ENCODE peak calls at places on chromosomes 16 and 17, in six cellular contexts. One of them, this sample, is unnamed.

GRCh38 chr17:48333034-48333491 is 97.0 kb downstream of the SKAP1 start:
- DNase-seq in HCT116: no peak
- DNase-seq in H1: no peak
- DNase-seq in GM12878: no peak
- DNase-seq in K562: no peak
- DNase-seq in HepG2: no peak
- DNase-seq in this sample: no peak

GRCh38 chr16:1509307-1510221 is 16.4 kb downstream of the TELO2 start:
- DNase-seq in HCT116: no peak
- DNase-seq in H1: no peak
- DNase-seq in GM12878: no peak
- DNase-seq in K562: no peak
- DNase-seq in HepG2: no peak
- DNase-seq in this sample: no peak

GRCh38 chr17:179721-180379 is 1.6 kb downstream of the DOC2B start:
- DNase-seq in HCT116: no peak
- DNase-seq in H1: no peak
- DNase-seq in GM12878: no peak
- DNase-seq in K562: no peak
- DNase-seq in HepG2: no peak
- DNase-seq in this sample: no peak

GRCh38 chr16:64365448-64365858 is 756.4 kb downstream of the CDH11 start:
- DNase-seq in HCT116: no peak
- DNase-seq in H1: no peak
- DNase-seq in GM12878: no peak
- DNase-seq in K562: no peak
- DNase-seq in HepG2: no peak
- DNase-seq in this sample: no peak

GRCh38 chr17:6589266-6589946 is 33.1 kb upstream of the PITPNM3 start:
- DNase-seq in HCT116: no peak
- DNase-seq in H1: no peak
- DNase-seq in GM12878: no peak
- DNase-seq in K562: no peak
- DNase-seq in HepG2: no peak
- DNase-seq in this sample: no peak

GRCh38 chr16:67248401-67249177 is at the start of gene SLC9A5:
- DNase-seq in HCT116: no peak
- DNase-seq in H1: no peak
- DNase-seq in GM12878: no peak
- DNase-seq in K562: peak
- DNase-seq in HepG2: no peak
- DNase-seq in this sample: no peak

GRCh38 chr17:83099570-83100181 is 20.3 kb downstream of the METRNL start:
- DNase-seq in HCT116: no peak
- DNase-seq in H1: no peak
- DNase-seq in GM12878: no peak
- DNase-seq in K562: no peak
- DNase-seq in HepG2: no peak
- DNase-seq in this sample: no peak

GRCh38 chr17:4087911-4088693 is 54.7 kb downstream of the ZZEF1 start:
- DNase-seq in HCT116: no peak
- DNase-seq in H1: no peak
- DNase-seq in GM12878: no peak
- DNase-seq in K562: no peak
- DNase-seq in HepG2: no peak
- DNase-seq in this sample: no peak

GRCh38 chr17:54891176-54891821 is 9.4 kb upstream of the TOM1L1 start:
- DNase-seq in HCT116: peak
- DNase-seq in H1: no peak
- DNase-seq in GM12878: no peak
- DNase-seq in K562: peak
- DNase-seq in HepG2: peak
- DNase-seq in this sample: no peak

GRCh38 chr16:23485257-23485614 is 25.1 kb downstream of the GGA2 start:
- DNase-seq in HCT116: no peak
- DNase-seq in H1: no peak
- DNase-seq in GM12878: no peak
- DNase-seq in K562: no peak
- DNase-seq in HepG2: no peak
- DNase-seq in this sample: no peak

GRCh38 chr17:22718689-22719088 is 1026.4 kb downstream of the KCNJ18 start:
- DNase-seq in HCT116: no peak
- DNase-seq in H1: no peak
- DNase-seq in GM12878: no peak
- DNase-seq in K562: no peak
- DNase-seq in HepG2: no peak
- DNase-seq in this sample: no peak

GRCh38 chr17:31753011-31753410 is 106.0 kb downstream of the COPRS start:
- DNase-seq in HCT116: no peak
- DNase-seq in H1: no peak
- DNase-seq in GM12878: no peak
- DNase-seq in K562: no peak
- DNase-seq in HepG2: peak
- DNase-seq in this sample: no peak

GRCh38 chr17:17732444-17732843 is 51.2 kb downstream of the RAI1 start:
- DNase-seq in HCT116: no peak
- DNase-seq in H1: no peak
- DNase-seq in GM12878: no peak
- DNase-seq in K562: no peak
- DNase-seq in HepG2: no peak
- DNase-seq in this sample: no peak

GRCh38 chr17:17730250-17730935 is 49.1 kb downstream of the RAI1 start:
- DNase-seq in HCT116: no peak
- DNase-seq in H1: no peak
- DNase-seq in GM12878: no peak
- DNase-seq in K562: no peak
- DNase-seq in HepG2: no peak
- DNase-seq in this sample: no peak

GRCh38 chr17:17727111-17727659 is 45.9 kb downstream of the RAI1 start:
- DNase-seq in HCT116: no peak
- DNase-seq in H1: no peak
- DNase-seq in GM12878: no peak
- DNase-seq in K562: no peak
- DNase-seq in HepG2: no peak
- DNase-seq in this sample: no peak

GRCh38 chr17:17728550-17729251 is 47.4 kb downstream of the RAI1 start:
- DNase-seq in HCT116: peak
- DNase-seq in H1: no peak
- DNase-seq in GM12878: no peak
- DNase-seq in K562: no peak
- DNase-seq in HepG2: no peak
- DNase-seq in this sample: no peak

GRCh38 chr17:17729620-17730249 is 48.5 kb downstream of the RAI1 start:
- DNase-seq in HCT116: peak
- DNase-seq in H1: no peak
- DNase-seq in GM12878: no peak
- DNase-seq in K562: peak
- DNase-seq in HepG2: peak
- DNase-seq in this sample: no peak
- TF ChIP-seq ZNF274 in HCT116: no peak
- TF ChIP-seq ZNF274 in H1: no peak
- TF ChIP-seq ZNF274 in GM12878: no peak
- TF ChIP-seq ZNF274 in K562: no peak
- TF ChIP-seq ZNF274 in HepG2: no peak
- TF ChIP-seq ZNF274 in this sample: no peak

DNA sequence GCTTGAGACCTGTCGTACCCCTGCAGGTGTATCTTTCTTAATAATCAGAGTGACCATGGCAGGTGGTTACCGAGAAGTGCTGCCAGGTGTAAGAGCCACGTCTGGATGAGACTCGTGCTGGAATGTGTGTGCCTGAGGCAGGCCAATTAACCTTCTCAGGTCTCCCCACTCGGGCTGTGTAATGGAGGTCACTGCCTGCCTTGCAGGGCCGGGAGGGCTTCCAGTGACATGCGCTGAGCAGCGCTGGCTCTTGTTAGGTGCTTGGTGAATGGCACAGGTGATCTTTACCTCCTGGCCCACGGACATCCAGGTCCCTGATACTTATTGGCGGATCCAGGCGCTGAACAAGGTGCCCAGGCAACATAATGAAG is 4.6 kb upstream of the GSE1 start:
- DNase-seq in HCT116: no peak
- DNase-seq in H1: no peak
- DNase-seq in GM12878: no peak
- DNase-seq in K562: no peak
- DNase-seq in HepG2: no peak
- DNase-seq in this sample: no peak
- H3K9ac ChIP-seq in HCT116: no peak
- H3K9ac ChIP-seq in H1: no peak
- H3K9ac ChIP-seq in GM12878: no peak
- H3K9ac ChIP-seq in K562: no peak
- H3K9ac ChIP-seq in HepG2: no peak
- H3K9ac ChIP-seq in this sample: no peak

GRCh38 chr17:75261336-75262111 is at the start of the genes GGA3 and MRPS7:
- DNase-seq in HCT116: peak
- DNase-seq in H1: no peak
- DNase-seq in GM12878: peak
- DNase-seq in K562: peak
- DNase-seq in HepG2: peak
- DNase-seq in this sample: no peak

GRCh38 chr17:75262112-75262606 is 480 bp downstream of the MRPS7 start:
- DNase-seq in HCT116: no peak
- DNase-seq in H1: no peak
- DNase-seq in GM12878: no peak
- DNase-seq in K562: no peak
- DNase-seq in HepG2: peak
- DNase-seq in this sample: no peak

GRCh38 chr17:75265614-75266314 is 4.1 kb downstream of the MRPS7 start:
- DNase-seq in HCT116: no peak
- DNase-seq in H1: no peak
- DNase-seq in GM12878: no peak
- DNase-seq in K562: no peak
- DNase-seq in HepG2: no peak
- DNase-seq in this sample: no peak

GRCh38 chr17:75263051-75263450 is 1.4 kb downstream of the MRPS7 start:
- DNase-seq in HCT116: no peak
- DNase-seq in H1: no peak
- DNase-seq in GM12878: no peak
- DNase-seq in K562: no peak
- DNase-seq in HepG2: no peak
- DNase-seq in this sample: no peak

DNA sequence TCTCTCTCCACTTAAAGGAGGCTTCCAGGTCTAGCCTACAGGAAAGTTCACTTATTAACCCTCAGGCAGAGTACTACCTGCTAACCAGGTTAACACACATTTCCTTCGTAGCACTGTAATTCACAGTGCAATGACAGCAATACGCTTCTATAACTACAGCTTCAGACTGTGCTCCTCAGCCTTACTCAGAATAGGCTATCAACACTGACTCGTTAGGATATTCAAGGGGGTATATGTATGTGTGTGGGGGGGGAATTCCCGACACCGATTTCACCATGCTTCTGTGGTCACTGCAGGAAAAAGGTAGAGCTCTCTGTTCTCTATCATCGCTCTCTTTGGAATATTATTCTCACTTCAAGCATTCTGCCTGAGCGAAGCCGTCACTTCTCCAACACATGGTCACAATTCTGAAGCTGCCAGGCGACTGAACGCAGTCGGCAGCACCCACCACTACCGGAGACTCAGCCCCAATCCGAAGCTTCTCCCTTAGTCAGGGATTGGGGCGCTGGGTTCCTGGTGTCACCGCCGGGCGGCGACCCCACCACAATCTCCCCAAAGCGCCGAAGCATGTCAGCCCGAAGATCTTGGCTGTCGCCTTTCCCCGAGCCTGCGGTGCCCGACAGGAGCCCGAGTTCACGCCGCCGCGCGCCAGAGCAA is 599 bp downstream of the GGA3 start:
- DNase-seq in HCT116: no peak
- DNase-seq in H1: no peak
- DNase-seq in GM12878: no peak
- DNase-seq in K562: no peak
- DNase-seq in HepG2: no peak
- DNase-seq in this sample: no peak
- TF ChIP-seq ZNF274 in HCT116: no peak
- TF ChIP-seq ZNF274 in H1: no peak
- TF ChIP-seq ZNF274 in GM12878: no peak
- TF ChIP-seq ZNF274 in K562: no peak
- TF ChIP-seq ZNF274 in HepG2: no peak
- TF ChIP-seq ZNF274 in this sample: no peak

GRCh38 chr16:8854298-8854948 is 14.4 kb downstream of the CARHSP1 start:
- DNase-seq in HCT116: no peak
- DNase-seq in H1: no peak
- DNase-seq in GM12878: no peak
- DNase-seq in K562: no peak
- DNase-seq in HepG2: no peak
- DNase-seq in this sample: no peak
- H3K9ac ChIP-seq in HCT116: no peak
- H3K9ac ChIP-seq in H1: no peak
- H3K9ac ChIP-seq in GM12878: no peak
- H3K9ac ChIP-seq in K562: no peak
- H3K9ac ChIP-seq in HepG2: no peak
- H3K9ac ChIP-seq in this sample: no peak

DNA sequence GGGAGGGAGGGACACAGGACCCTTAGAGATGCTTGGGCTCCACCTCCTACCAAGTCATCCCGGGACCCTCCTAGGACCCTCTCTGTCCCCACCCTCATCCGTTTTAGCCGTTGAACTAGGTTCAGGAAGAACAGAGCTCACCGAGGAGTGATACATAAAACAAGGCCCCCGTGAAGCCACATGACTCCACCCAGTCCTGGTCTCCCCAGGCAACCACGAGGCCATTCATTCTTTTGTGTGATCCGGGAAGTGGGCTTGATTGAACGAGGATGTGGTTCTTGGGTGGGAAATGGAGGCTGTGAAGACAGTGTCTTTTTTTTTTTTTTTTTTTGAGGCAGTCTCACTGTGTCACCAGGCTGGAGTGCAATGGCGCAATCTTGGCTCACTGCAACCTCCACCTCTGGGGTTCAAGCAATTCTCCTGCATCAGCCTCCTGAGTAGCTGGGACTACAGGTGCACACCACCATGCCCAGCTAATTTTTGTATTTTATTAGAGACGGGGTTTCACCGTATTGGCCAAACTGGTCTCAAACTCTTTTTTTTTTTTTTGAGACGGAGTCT is 14.8 kb downstream of the TRARG1 start:
- DNase-seq in HCT116: no peak
- DNase-seq in H1: no peak
- DNase-seq in GM12878: no peak
- DNase-seq in K562: no peak
- DNase-seq in HepG2: no peak
- DNase-seq in this sample: no peak
- TF ChIP-seq ZNF274 in HCT116: no peak
- TF ChIP-seq ZNF274 in H1: no peak
- TF ChIP-seq ZNF274 in GM12878: no peak
- TF ChIP-seq ZNF274 in K562: no peak
- TF ChIP-seq ZNF274 in HepG2: no peak
- TF ChIP-seq ZNF274 in this sample: no peak

This sample was measured in NT2/D1.